ENCODE peak calls at places on chromosomes 11 and 22, in ten cellular contexts. M, F, O, Q, V, G, B, E, P and S are unnamed samples.

GRCh38 chr22:29691636-29692326 is 28.0 kb upstream of the CABP7 start:
- DNase-seq in M (no peak), F (no peak), O (no peak), Q (no peak), V (no peak), G (no peak), B (no peak), E (no peak), P (no peak), S (no peak)

GRCh38 chr11:17779861-17780594 is 45.4 kb downstream of the KCNC1 start:
- DNase-seq in M (peak; percentile 67), F (no peak), O (no peak), Q (no peak), V (peak; percentile 69), G (no peak), B (no peak), E (no peak), P (no peak), S (no peak)

GRCh38 chr22:26357281-26357680 is 71.8 kb upstream of the ASPHD2 start:
- DNase-seq in M (no peak), F (no peak), O (no peak), Q (no peak), V (no peak), G (no peak), B (no peak), E (no peak), P (no peak), S (no peak)

GRCh38 chr22:17283423-17283822 is 64.2 kb upstream of the ADA2 start:
- DNase-seq in M (peak; percentile 29), F (no peak), O (no peak), Q (no peak), V (peak; percentile 6), G (no peak), B (no peak), E (no peak), P (no peak), S (no peak)

GRCh38 chr11:114818382-114818781 is 140.1 kb downstream of the NXPE2 start:
- DNase-seq in M (no peak), F (no peak), O (no peak), Q (no peak), V (no peak), G (no peak), B (no peak), E (no peak), P (no peak), S (no peak)

GRCh38 chr11:40183073-40184064 is 1276.1 kb downstream of the LRRC4C start:
- DNase-seq in M (no peak), F (no peak), O (no peak), Q (no peak), V (no peak), G (no peak), B (no peak), E (no peak), P (no peak), S (no peak)

GRCh38 chr22:39263626-39264025 is 18.8 kb upstream of the PDGFB start:
- DNase-seq in M (no peak), F (no peak), O (no peak), Q (no peak), V (no peak), G (no peak), B (no peak), E (no peak), P (no peak), S (no peak)

GRCh38 chr11:62182147-62182869 is 7.7 kb upstream of the SCGB1D1 start:
- DNase-seq in M (no peak), F (no peak), O (no peak), Q (no peak), V (no peak), G (no peak), B (no peak), E (no peak), P (peak; percentile 23), S (no peak)

GRCh38 chr22:20111045-20111688 is 4.7 kb upstream of the RANBP1 start:
- DNase-seq in M (peak; percentile 67), F (no peak), O (peak; percentile 21), Q (peak; percentile 17), V (peak; percentile 42), G (no peak), B (no peak), E (no peak), P (no peak), S (no peak)

GRCh38 chr22:20109411-20110358 is 6.2 kb upstream of the RANBP1 start:
- DNase-seq in M (peak; percentile 70), F (no peak), O (no peak), Q (no peak), V (peak; percentile 76), G (no peak), B (no peak), E (no peak), P (no peak), S (no peak)

GRCh38 chr22:20108757-20109230 is 7.1 kb upstream of the RANBP1 start:
- DNase-seq in M (peak; percentile 64), F (no peak), O (no peak), Q (no peak), V (no peak), G (no peak), B (no peak), E (no peak), P (no peak), S (no peak)

GRCh38 chr22:20111689-20112622 is 3.9 kb upstream of the RANBP1 start:
- DNase-seq in M (peak; percentile 59), F (peak; percentile 74), O (no peak), Q (no peak), V (peak; percentile 49), G (no peak), B (no peak), E (no peak), P (no peak), S (no peak)

GRCh38 chr22:20110359-20110985 is 5.4 kb upstream of the RANBP1 start:
- DNase-seq in M (peak; percentile 69), F (no peak), O (no peak), Q (no peak), V (peak; percentile 62), G (no peak), B (no peak), E (no peak), P (no peak), S (no peak)
- H3K4me1 ChIP-seq in M (peaks cover 46% of the 10 kb centered on the region), F (peaks cover 40% of the 10 kb centered on the region), O (peaks cover 6% of the 10 kb centered on the region), Q (peaks cover 10% of the 10 kb centered on the region), V (peaks cover under 1% of the 10 kb centered on the region), G (no peaks in the 10 kb centered on the region), B (no peaks in the 10 kb centered on the region), E (no peaks in the 10 kb centered on the region), P (no peaks in the 10 kb centered on the region), S (peaks cover 2% of the 10 kb centered on the region)

DNA sequence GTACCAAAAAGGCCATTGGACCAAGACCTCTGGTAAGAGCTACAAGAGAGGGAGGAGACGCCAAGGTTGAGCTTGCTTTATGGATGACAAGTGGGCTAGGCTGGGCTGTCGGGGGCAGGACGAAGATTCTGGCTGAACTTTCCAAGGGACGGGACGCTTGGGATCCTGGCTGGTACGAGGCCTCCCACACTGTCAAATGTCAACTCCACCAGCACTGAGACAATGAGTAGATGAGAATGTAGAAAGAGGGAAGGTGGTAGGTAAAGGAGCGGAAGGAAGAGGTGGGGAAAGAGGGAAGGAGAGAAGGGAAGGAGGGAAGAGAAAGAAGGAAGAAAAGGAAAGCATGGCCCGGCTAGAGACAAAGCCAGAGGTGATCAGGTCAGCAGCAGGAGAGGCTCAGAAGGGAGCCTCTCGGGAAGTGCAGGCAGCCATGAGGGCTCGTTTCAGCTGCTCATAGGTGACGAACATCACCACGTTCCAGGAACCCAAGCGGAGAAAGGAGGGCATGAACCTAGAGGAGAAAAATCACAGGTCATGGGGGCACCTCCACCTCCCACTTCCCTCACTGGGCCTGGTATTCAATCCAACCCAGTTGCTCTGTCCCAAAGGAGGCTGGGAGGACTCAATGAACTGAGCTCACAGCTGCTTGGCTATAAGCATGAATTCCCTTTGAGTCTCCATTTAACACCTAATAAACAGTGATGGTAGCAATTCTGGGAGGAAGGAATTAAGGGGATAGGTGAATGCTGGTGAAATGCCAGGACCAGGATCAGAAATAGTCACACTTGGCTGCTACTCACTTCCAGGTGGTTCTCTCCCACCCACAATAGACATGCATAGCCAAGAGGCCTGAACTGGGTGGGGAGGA is 7.8 kb downstream of the UCP2 start:
- DNase-seq in M (peak; percentile 74), F (no peak), O (no peak), Q (no peak), V (peak; percentile 35), G (no peak), B (no peak), E (no peak), P (peak; percentile 16), S (no peak)
- H3K4me1 ChIP-seq in M (peaks cover 91% of the 10 kb centered on the region), F (peaks cover 2% of the 10 kb centered on the region), O (peaks cover 100% of the 10 kb centered on the region), Q (peaks cover 86% of the 10 kb centered on the region), V (no peaks in the 10 kb centered on the region), G (peaks cover 5% of the 10 kb centered on the region), B (no peaks in the 10 kb centered on the region), E (no peaks in the 10 kb centered on the region), P (peaks cover 14% of the 10 kb centered on the region), S (peaks cover 2% of the 10 kb centered on the region)

DNA sequence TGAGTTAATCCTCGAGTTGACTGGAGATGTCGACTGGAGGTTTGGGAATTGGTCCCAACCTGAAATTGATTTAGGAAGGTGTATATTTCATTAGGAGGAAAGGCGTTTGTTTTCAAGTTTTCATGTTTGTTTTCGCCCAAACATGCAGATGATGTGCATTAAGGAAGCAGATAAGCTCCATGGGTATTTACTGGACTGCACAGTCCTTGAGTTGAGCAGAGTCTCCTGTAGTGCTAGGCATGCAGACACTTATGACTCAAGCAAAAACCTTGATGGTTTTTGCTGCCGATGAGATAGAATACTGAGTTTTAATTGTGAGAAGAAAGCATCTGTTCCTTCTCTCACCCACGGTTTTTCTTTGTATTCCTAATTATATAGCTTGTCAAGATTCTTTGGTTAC is 27.9 kb downstream of the CABIN1 start:
- DNase-seq in M (no peak), F (no peak), O (no peak), Q (no peak), V (no peak), G (peak; percentile 6), B (no peak), E (no peak), P (no peak), S (no peak)
- H3K4me1 ChIP-seq in M (no peaks in the 10 kb centered on the region), F (no peaks in the 10 kb centered on the region), O (peaks cover 9% of the 10 kb centered on the region), Q (no peaks in the 10 kb centered on the region), V (no peaks in the 10 kb centered on the region), G (peaks cover 6% of the 10 kb centered on the region), B (peaks cover 8% of the 10 kb centered on the region), E (no peaks in the 10 kb centered on the region), P (no peaks in the 10 kb centered on the region), S (no peaks in the 10 kb centered on the region)

GRCh38 chr11:65571940-65572339 is 398 bp upstream of the FAM89B start:
- DNase-seq in M (no peak), F (peak; percentile 53), O (no peak), Q (no peak), V (no peak), G (no peak), B (no peak), E (no peak), P (no peak), S (no peak)

GRCh38 chr11:65574147-65574962 is 1.5 kb upstream of the EHBP1L1 start:
- DNase-seq in M (peak; percentile 99), F (peak; percentile 89), O (peak; percentile 84), Q (peak; percentile 78), V (peak; percentile 99), G (peak; percentile 96), B (peak; percentile 80), E (peak; percentile 80), P (peak; percentile 87), S (peak; percentile 93)

GRCh38 chr11:65574963-65575567 is 788 bp upstream of the EHBP1L1 start:
- DNase-seq in M (peak; percentile 87), F (peak; percentile 79), O (no peak), Q (peak; percentile 44), V (peak; percentile 86), G (no peak), B (no peak), E (no peak), P (peak; percentile 73), S (no peak)

GRCh38 chr11:65572356-65573043 is at the start of gene FAM89B:
- DNase-seq in M (peak; percentile 99), F (peak; percentile 92), O (peak; percentile 87), Q (peak; percentile 87), V (peak; percentile 96), G (peak; percentile 92), B (peak; percentile 88), E (no peak), P (peak; percentile 97), S (no peak)

DNA sequence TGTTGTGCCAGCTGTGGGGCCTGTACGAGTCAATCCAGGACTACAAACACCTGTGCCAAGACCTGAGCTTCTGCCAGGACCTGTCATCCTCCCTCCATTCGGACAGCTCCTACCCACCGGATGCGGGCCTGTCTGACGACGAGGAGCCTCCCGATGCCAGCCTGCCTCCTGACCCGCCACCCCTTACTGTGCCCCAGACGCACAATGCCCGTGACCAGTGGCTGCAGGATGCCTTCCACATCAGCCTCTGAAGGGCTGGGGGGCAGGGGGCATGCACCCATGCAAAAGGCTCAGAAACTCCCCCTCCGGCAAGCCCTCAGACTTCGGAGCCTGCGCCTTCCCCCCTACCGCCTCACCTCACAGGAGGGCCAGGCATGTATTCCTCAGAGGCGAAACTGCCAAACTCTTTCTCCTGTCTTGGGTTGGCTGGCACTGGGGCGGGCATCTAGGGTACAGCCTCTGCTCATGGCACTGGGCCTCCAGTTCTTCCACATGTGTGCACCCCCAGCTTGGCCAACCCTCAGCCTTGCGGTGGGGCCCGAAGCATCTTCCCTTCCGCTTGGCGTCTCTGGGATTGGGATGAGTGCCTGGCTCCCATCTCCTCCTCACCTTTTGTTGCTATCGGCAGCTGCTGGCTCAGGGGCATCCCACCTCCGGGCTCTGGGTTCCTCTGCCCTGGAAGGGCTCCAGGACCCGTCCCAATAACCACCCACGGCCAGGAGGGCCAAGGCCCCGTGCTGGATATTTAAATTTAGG is 1.2 kb downstream of the FAM89B start:
- DNase-seq in M (peak; percentile 89), F (peak; percentile 60), O (no peak), Q (no peak), V (peak; percentile 87), G (no peak), B (peak; percentile 32), E (no peak), P (peak; percentile 57), S (no peak)
- H3K4me1 ChIP-seq in M (peaks cover 82% of the 10 kb centered on the region), F (peaks cover 71% of the 10 kb centered on the region), O (peaks cover 69% of the 10 kb centered on the region), Q (peaks cover 57% of the 10 kb centered on the region), V (peaks cover 28% of the 10 kb centered on the region), G (peaks cover 80% of the 10 kb centered on the region), B (peaks cover 42% of the 10 kb centered on the region), E (peaks cover 51% of the 10 kb centered on the region), P (peaks cover 51% of the 10 kb centered on the region), S (peaks cover 38% of the 10 kb centered on the region)